ENCODE peak calls at places on chromosomes 11 and 22, in four cellular contexts. X is activated CD8-positive, alpha-beta T cell treated with anti-CD3 and anti-CD28 coated beads for 36 hours; S is ovary; Z is tibial nerve. W is an unnamed sample.
A peak's percentile ranks its signal among the peaks of the same experiment; 100 is the strongest.

GRCh38 chr22:49564054-49564453 is 263.6 kb downstream of the BRD1 start:
- DNase-seq in X (no peak), S (no peak), Z (no peak), W (no peak)

GRCh38 chr22:35684270-35684700 is 33.4 kb upstream of the APOL5 start:
- DNase-seq in X (no peak), S (no peak), Z (peak; percentile 35), W (no peak)

GRCh38 chr22:29813126-29813525 is 24.9 kb downstream of the ASCC2 start:
- DNase-seq in X (no peak), S (no peak), Z (no peak), W (no peak)

GRCh38 chr11:12785901-12786300 is 111.7 kb downstream of the TEAD1 start:
- DNase-seq in X (no peak), S (no peak), Z (no peak), W (no peak)

GRCh38 chr11:48096588-48097525 is 116.5 kb downstream of the PTPRJ start:
- DNase-seq in X (no peak), S (no peak), Z (no peak), W (no peak)

GRCh38 chr11:112310867-112311266 is 50.2 kb upstream of the PLET1 start:
- DNase-seq in X (no peak), S (no peak), Z (no peak), W (no peak)

GRCh38 chr11:35841733-35842132 is 102.1 kb upstream of the LDLRAD3 start:
- DNase-seq in X (no peak), S (no peak), Z (no peak), W (no peak)

GRCh38 chr11:113464416-113464815 is 10.8 kb downstream of the DRD2 start:
- DNase-seq in X (no peak), S (no peak), Z (no peak), W (no peak)

GRCh38 chr22:29479417-29480261 is at the start of gene NEFH:
- DNase-seq in X (no peak), S (peak; percentile 31), Z (no peak), W (no peak)

GRCh38 chr11:101914737-101915426 is at the start of gene CEP126:
- DNase-seq in X (peak; percentile 96), S (peak; percentile 96), Z (peak; percentile 96), W (peak; percentile 94)

GRCh38 chr22:48673806-48674500 is 1153.7 kb downstream of the BRD1 start:
- DNase-seq in X (no peak), S (no peak), Z (no peak), W (no peak)

GRCh38 chr11:71252782-71253730 is 679 bp upstream of the SHANK2 start:
- DNase-seq in X (no peak), S (no peak), Z (no peak), W (no peak)

GRCh38 chr11:2743427-2744110 is 43.8 kb upstream of the KCNQ1OT1 start:
- DNase-seq in X (no peak), S (no peak), Z (no peak), W (no peak)

GRCh38 chr22:26890870-26891269 is 233.5 kb downstream of the MIAT start:
- DNase-seq in X (peak; percentile 5), S (no peak), Z (no peak), W (no peak)

GRCh38 chr11:12137005-12137690 is 26.8 kb downstream of the MICAL2 start:
- DNase-seq in X (no peak), S (no peak), Z (no peak), W (no peak)

GRCh38 chr11:11296434-11296833 is 56.6 kb downstream of the CSNK2A3 start:
- DNase-seq in X (no peak), S (no peak), Z (no peak), W (no peak)

GRCh38 chr11:46594785-46595184 is 962 bp upstream of the AMBRA1 start:
- DNase-seq in X (no peak), S (no peak), Z (no peak), W (no peak)

GRCh38 chr11:17828311-17828751 is 93.8 kb downstream of the KCNC1 start:
- DNase-seq in X (no peak), S (peak; percentile 47), Z (peak; percentile 49), W (peak; percentile 61)

GRCh38 chr11:103055174-103055890 is 36.6 kb downstream of the DCUN1D5 start:
- DNase-seq in X (no peak), S (no peak), Z (no peak), W (no peak)

GRCh38 chr11:35029979-35030378 is 109.0 kb upstream of the CD44 start:
- DNase-seq in X (no peak), S (no peak), Z (no peak), W (no peak)

GRCh38 chr11:119195680-119196079 is 10.4 kb downstream of the NHERF4 start:
- DNase-seq in X (no peak), S (no peak), Z (no peak), W (no peak)

GRCh38 chr11:100681064-100681502 is 6.0 kb upstream of the ARHGAP42 start:
- DNase-seq in X (peak; percentile 63), S (no peak), Z (peak; percentile 68), W (peak; percentile 46)

GRCh38 chr11:132312161-132312560 is 941.7 kb downstream of the NTM start:
- DNase-seq in X (no peak), S (no peak), Z (no peak), W (no peak)

GRCh38 chr11:2101171-2101675 is 38.0 kb downstream of the IGF2 start:
- DNase-seq in X (no peak), S (no peak), Z (no peak), W (no peak)

GRCh38 chr22:24995649-24996180 is 43.2 kb downstream of the KIAA1671 start:
- DNase-seq in X (no peak), S (no peak), Z (no peak), W (no peak)

GRCh38 chr11:64844330-64845124 is at the start of gene CDC42BPG:
- DNase-seq in X (peak; percentile 74), S (peak; percentile 65), Z (no peak), W (peak; percentile 53)

GRCh38 chr11:72358461-72359405 is 75.6 kb downstream of the CLPB start:
- DNase-seq in X (no peak), S (no peak), Z (no peak), W (peak; percentile 56)

GRCh38 chr11:67644042-67644441 is 4.5 kb upstream of the TBX10 start:
- DNase-seq in X (no peak), S (no peak), Z (no peak), W (no peak)
- TF ChIP-seq CTCF in X (peak; percentile 46), S (no peak), Z (no peak), W (no peak)

DNA sequence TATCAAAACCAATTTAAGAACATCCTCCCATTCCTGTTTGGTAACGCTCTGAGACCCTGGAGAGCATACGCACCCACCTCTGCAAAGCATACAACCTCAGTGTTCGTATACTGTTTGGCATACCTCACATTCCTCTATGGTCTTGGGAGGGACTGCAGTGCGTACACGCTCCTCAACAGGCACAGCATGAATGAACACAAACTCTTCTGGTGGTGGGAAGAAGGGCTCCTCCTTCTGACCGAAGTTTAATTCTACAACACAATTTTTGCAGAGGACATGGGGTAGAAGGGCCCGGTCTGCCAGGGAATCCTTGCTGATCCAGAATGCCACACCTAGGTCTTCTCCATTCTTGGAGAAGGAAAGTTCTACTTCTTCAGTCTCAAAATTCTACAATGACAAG is 5.3 kb downstream of the HNRNPUL2 start:
- DNase-seq in X (no peak), S (no peak), Z (no peak), W (no peak)
- TF ChIP-seq CTCF in X (no peak), S (no peak), Z (no peak), W (no peak)

GRCh38 chr11:75240381-75241035 is at the start of gene TPBGL:
- DNase-seq in X (peak; percentile 45), S (no peak), Z (no peak), W (peak; percentile 45)

GRCh38 chr11:75241906-75242644 is 1.5 kb downstream of the TPBGL start:
- DNase-seq in X (no peak), S (no peak), Z (no peak), W (no peak)

GRCh38 chr11:75239551-75240290 is 853 bp upstream of the TPBGL start:
- DNase-seq in X (no peak), S (no peak), Z (no peak), W (peak; percentile 9)

GRCh38 chr11:75242722-75243600 is 2.4 kb downstream of the TPBGL start:
- DNase-seq in X (no peak), S (no peak), Z (no peak), W (no peak)

GRCh38 chr11:75241036-75241905 is 697 bp downstream of the TPBGL start:
- DNase-seq in X (peak; percentile 83), S (peak; percentile 68), Z (peak; percentile 72), W (peak; percentile 87)
- TF ChIP-seq CTCF in X (peak; percentile 92), S (peak; percentile 97), Z (peak; percentile 100), W (peak; percentile 99)

GRCh38 chr11:44905131-44905866 is 45.4 kb downstream of the TP53I11 start:
- DNase-seq in X (no peak), S (no peak), Z (no peak), W (no peak)
- TF ChIP-seq CTCF in X (no peak), S (no peak), Z (no peak), W (no peak)

DNA sequence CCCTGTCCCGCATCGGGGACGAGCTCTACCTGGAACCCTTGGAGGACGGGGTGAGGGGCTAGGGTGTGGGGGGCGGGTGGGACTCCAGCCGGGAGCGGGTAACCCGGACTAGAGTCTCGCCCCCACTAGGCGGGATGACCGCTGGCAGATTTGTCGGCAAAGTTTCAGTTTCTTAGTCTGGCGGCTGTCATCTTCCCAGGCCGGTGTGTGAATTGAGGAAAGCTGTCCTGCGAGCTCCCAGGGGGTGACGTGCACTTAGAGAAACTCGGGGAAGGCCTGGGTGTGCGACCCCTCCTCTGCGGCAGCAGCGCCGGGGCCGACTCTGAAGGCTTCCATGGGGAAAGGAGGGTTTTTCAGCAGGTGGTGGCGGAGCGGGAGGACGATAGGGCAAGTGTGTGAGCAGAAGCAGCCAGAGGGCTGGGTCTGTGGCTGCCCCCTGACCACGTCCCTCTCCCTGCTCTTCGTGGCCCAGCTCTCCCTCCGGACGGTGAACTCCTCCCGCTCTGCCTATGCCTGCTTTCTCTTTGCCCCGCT is 463 bp downstream of the RAD9A start:
- DNase-seq in X (peak; percentile 29), S (no peak), Z (no peak), W (no peak)
- TF ChIP-seq CTCF in X (no peak), S (no peak), Z (no peak), W (no peak)

DNA sequence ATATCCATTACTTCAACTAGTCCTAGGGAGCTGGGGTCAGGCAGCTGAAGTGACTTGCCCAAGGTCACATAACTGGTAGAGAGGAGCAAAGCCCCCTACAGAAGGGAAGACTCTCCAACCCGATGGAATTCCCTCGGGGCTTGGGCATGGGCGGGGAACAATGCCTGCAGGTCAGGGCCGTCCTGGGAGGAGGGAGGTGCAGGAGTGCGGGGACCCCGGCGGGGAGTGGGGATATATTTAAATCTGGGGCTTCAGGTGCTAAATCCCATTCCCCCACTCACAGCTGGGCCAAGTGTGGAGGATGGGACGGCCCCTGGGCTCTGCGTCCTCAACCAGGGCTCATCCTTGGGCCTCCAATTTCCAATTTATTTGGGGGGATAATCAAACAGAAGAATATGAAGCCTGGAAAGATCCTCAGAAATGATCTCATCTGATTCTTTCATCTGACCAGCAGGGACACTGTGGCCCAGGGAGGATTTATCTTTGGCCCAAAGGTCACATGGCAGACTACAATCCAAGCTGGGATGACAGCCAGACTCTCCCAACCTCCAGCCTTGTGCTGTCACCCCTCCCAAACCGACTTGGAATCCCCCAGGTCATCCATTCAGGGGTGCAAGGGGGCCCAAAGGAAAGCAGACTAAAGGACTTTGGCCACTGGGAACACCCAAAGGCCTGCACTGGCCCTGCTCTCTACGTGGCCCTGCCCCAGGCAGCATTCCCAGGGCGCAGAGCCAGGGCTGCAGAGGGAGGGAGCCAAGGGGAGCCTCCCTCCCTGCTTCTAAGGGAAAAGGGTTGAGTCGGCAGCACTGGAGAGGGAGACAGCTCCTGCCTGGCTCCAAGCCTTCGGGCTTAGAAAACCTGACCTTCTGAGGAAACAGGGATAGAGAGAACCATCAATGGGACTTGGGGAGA is 8.7 kb upstream of the C1QTNF6 start:
- DNase-seq in X (no peak), S (peak; percentile 92), Z (peak; percentile 76), W (peak; percentile 94)
- TF ChIP-seq CTCF in X (no peak), S (peak; percentile 32), Z (peak; percentile 42), W (peak; percentile 30)

W was measured in uterus.